ENCODE peak calls at places on chromosomes 13 and 19, in four cellular contexts. F, V, R and S are unnamed samples.

GRCh38 chr13:93753639-93754038 is 527.0 kb downstream of the GPC6 start:
- DNase-seq in F (no peak), V (no peak), R (no peak), S (no peak)

GRCh38 chr19:10137751-10138682 is 18.3 kb upstream of the EIF3G start:
- DNase-seq in F (no peak), V (no peak), R (no peak), S (peak)

GRCh38 chr13:44298314-44298713 is 75.3 kb upstream of the SERP2 start:
- DNase-seq in F (no peak), V (peak), R (no peak), S (no peak)

GRCh38 chr19:12047868-12048267 is 4.9 kb downstream of the ZNF878 start:
- DNase-seq in F (no peak), V (peak), R (no peak), S (no peak)

GRCh38 chr19:17441241-17442135 is 7.0 kb downstream of the TMEM221 start:
- DNase-seq in F (no peak), V (peak), R (no peak), S (no peak)

GRCh38 chr19:1273263-1274041 is 1.9 kb upstream of the FAM174C start:
- DNase-seq in F (peak), V (peak), R (no peak), S (no peak)

GRCh38 chr19:1560281-1560882 is 7.7 kb downstream of the MEX3D start:
- DNase-seq in F (no peak), V (no peak), R (no peak), S (no peak)

GRCh38 chr19:30222428-30222873 is 149.7 kb upstream of the ZNF536 start:
- DNase-seq in F (peak), V (peak), R (no peak), S (no peak)

GRCh38 chr19:5749505-5749904 is 29.1 kb downstream of the CATSPERD start:
- DNase-seq in F (no peak), V (no peak), R (no peak), S (no peak)

GRCh38 chr19:3404324-3405260 is 38.2 kb downstream of the NFIC start:
- DNase-seq in F (peak), V (peak), R (peak), S (peak)

GRCh38 chr13:71645467-71645866 is 221.5 kb downstream of the DACH1 start:
- DNase-seq in F (no peak), V (no peak), R (no peak), S (no peak)

GRCh38 chr19:7505682-7506384 is 10.1 kb upstream of the ZNF358 start:
- DNase-seq in F (no peak), V (peak), R (no peak), S (no peak)

GRCh38 chr19:42301646-42302204 is at the start of gene PRR19:
- DNase-seq in F (no peak), V (peak), R (no peak), S (no peak)

GRCh38 chr13:51262501-51263211 is 40.5 kb downstream of the FAM124A start:
- DNase-seq in F (no peak), V (no peak), R (no peak), S (no peak)

GRCh38 chr13:51267581-51267980 is 45.4 kb downstream of the FAM124A start:
- DNase-seq in F (no peak), V (no peak), R (no peak), S (no peak)

GRCh38 chr13:51269039-51269438 is 46.8 kb downstream of the FAM124A start:
- DNase-seq in F (no peak), V (peak), R (no peak), S (no peak)

GRCh38 chr13:51270606-51271005 is 48.4 kb downstream of the FAM124A start:
- DNase-seq in F (no peak), V (no peak), R (no peak), S (no peak)

DNA sequence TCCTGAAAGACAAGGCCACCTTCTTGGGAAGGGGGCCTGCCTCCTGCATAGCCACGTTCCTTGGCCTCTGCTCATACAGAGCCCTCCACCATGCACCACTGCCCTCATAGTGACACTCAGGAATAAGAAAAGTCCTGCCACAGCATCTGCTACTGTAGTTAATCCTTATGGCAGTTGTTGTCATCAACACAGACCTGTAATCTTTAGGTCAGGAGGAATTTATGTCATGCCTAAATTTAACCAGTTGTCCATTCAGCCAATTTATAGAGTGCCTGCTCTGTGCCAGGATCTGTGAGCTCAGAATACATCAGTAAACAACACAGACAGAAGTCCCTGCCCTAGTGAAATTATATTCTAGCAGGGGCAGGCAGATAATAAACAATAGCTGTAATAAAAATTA is 44.4 kb downstream of the FAM124A start:
- DNase-seq in F (no peak), V (no peak), R (no peak), S (no peak)
- H3K27ac ChIP-seq in F (peak), V (no peak), R (no peak), S (peak)

DNA sequence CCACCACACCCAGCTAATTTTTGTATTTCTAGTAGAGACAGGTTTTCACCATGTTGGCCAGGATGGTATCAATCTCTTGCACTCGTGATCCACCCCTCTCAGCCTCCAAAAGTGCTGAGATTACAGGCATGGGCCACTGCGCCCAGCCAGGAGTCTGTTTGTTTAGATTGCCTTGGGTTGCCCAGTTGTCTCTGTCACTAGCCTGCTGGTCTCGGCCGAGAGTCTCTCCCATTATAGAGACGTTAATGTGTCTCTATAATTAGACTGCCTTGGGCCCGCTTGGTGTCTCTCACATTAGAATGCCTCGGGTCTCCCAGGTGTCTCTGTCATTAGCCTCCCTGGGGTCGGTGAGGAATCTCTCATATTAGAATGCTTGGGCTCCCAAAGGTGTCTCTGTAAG is 1533.6 kb downstream of the UQCRFS1 start:
- DNase-seq in F (no peak), V (no peak), R (no peak), S (no peak)
- H3K27ac ChIP-seq in F (no peak), V (no peak), R (no peak), S (no peak)

GRCh38 chr19:18486746-18487145 is 35.1 kb downstream of the ELL start:
- DNase-seq in F (no peak), V (no peak), R (no peak), S (no peak)
- H3K27ac ChIP-seq in F (peak), V (peak), R (no peak), S (no peak)

DNA sequence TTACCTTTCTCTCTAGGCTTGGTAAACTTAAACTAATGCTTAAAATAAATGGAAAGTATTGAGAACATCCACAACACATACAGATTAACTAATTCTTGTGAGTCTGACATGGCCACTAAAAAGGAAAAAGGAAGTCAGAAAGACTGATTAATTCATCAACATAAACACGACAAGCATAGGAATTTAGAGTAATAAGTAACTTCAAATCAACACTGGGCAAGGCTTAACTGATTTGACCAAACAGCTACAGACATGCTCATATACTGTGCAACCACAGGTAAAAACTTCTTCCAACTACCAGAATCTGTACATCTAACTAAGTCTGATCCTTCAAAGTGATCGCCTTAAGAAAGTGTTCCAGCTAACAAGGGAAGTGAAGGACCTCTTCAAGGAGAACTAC is 20.5 kb downstream of the UGGT2 start:
- DNase-seq in F (no peak), V (no peak), R (no peak), S (no peak)
- H3K27ac ChIP-seq in F (no peak), V (no peak), R (no peak), S (no peak)

GRCh38 chr13:28494537-28494860 is 429 bp downstream of the FLT1 start:
- DNase-seq in F (no peak), V (peak), R (no peak), S (no peak)
- H3K27ac ChIP-seq in F (peak), V (no peak), R (peak), S (no peak)

DNA sequence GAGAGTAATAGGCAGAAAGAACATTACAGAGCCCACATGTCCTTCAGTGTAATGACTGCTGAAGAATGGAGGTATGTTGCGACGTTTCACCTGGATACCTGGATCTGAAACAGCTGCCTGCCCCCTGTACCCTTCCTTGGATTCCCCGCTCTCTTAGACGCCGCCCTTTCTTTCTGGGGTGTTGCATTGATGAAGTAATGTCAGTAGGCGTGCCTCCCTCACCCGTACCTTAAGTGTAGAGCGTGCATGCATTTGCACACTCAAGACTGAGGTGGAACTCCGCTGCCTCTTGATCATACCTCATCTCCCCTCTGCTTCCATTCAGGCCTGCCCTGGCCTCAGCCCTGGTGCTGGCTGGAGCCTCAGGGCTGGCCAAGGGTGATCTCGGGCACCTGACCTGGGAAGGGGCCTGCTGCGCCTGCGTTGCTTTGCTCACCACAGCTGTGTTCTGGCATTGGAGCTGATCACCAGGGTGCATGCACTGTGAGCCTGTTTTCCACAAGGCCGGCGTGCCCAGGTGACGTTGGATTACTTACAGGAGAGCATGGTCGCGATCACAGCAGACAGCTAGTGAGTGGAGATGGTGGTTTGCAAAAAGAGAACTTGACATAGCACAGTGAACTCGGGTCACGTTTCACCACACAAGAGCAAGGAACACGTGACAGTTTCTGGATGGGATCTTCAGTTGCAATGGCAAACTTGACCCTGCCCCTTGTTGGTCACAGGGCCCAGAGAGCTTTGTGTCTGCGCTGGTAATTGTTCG is 99.0 kb downstream of the ARHGEF7 start:
- DNase-seq in F (no peak), V (no peak), R (no peak), S (no peak)
- H3K27ac ChIP-seq in F (no peak), V (no peak), R (no peak), S (peak)

GRCh38 chr19:35004517-35005255 is 4.6 kb downstream of the GRAMD1A start:
- DNase-seq in F (no peak), V (no peak), R (no peak), S (no peak)
- H3K27ac ChIP-seq in F (no peak), V (no peak), R (peak), S (no peak)